ENCODE peak calls at places on chromosome 3, in five cellular contexts. One of them, this sample, is unnamed.

GRCh38 chr3:37540786-37541185 is 320.9 kb upstream of the CTDSPL start:
- DNase-seq in T-helper 9 cell: no peak
- DNase-seq in SK-N-DZ: no peak
- DNase-seq in Kasumi-1: no peak
- DNase-seq in mucosa of descending colon: no peak
- DNase-seq in this sample: no peak

GRCh38 chr3:127781411-127782001 is 40.8 kb downstream of the MGLL start:
- DNase-seq in T-helper 9 cell: no peak
- DNase-seq in Kasumi-1: no peak
- DNase-seq in mucosa of descending colon: no peak
- DNase-seq in SK-N-DZ: no peak
- DNase-seq in this sample: no peak

GRCh38 chr3:184524981-184525336 is 36.6 kb upstream of the EPHB3 start:
- DNase-seq in T-helper 9 cell: no peak
- DNase-seq in SK-N-DZ: no peak
- DNase-seq in mucosa of descending colon: no peak
- DNase-seq in Kasumi-1: peak; percentile 64
- DNase-seq in this sample: no peak

GRCh38 chr3:145820175-145820574 is 340.8 kb downstream of the PLOD2 start:
- DNase-seq in T-helper 9 cell: no peak
- DNase-seq in mucosa of descending colon: no peak
- DNase-seq in SK-N-DZ: no peak
- DNase-seq in Kasumi-1: no peak
- DNase-seq in this sample: no peak

GRCh38 chr3:57943525-57944312 is 64.5 kb upstream of the FLNB start:
- DNase-seq in mucosa of descending colon: no peak
- DNase-seq in SK-N-DZ: no peak
- DNase-seq in T-helper 9 cell: no peak
- DNase-seq in Kasumi-1: no peak
- DNase-seq in this sample: no peak

GRCh38 chr3:127291611-127292010 is 3.8 kb upstream of the PRR20G start:
- DNase-seq in Kasumi-1: no peak
- DNase-seq in mucosa of descending colon: no peak
- DNase-seq in SK-N-DZ: no peak
- DNase-seq in T-helper 9 cell: no peak
- DNase-seq in this sample: no peak

GRCh38 chr3:151795276-151795675 is 18.6 kb upstream of the AADAC start:
- DNase-seq in Kasumi-1: no peak
- DNase-seq in SK-N-DZ: no peak
- DNase-seq in mucosa of descending colon: no peak
- DNase-seq in T-helper 9 cell: no peak
- DNase-seq in this sample: no peak

GRCh38 chr3:102032491-102033383 is 183.4 kb downstream of the NFKBIZ start:
- DNase-seq in Kasumi-1: no peak
- DNase-seq in T-helper 9 cell: no peak
- DNase-seq in mucosa of descending colon: no peak
- DNase-seq in SK-N-DZ: no peak
- DNase-seq in this sample: no peak

GRCh38 chr3:127608362-127608718 is 10.1 kb downstream of the MCM2 start:
- DNase-seq in mucosa of descending colon: no peak
- DNase-seq in Kasumi-1: no peak
- DNase-seq in T-helper 9 cell: no peak
- DNase-seq in SK-N-DZ: no peak
- DNase-seq in this sample: no peak

GRCh38 chr3:149975919-149976318 is 5.2 kb upstream of the PFN2 start:
- DNase-seq in SK-N-DZ: no peak
- DNase-seq in Kasumi-1: peak; percentile 8
- DNase-seq in T-helper 9 cell: no peak
- DNase-seq in mucosa of descending colon: no peak
- DNase-seq in this sample: no peak

GRCh38 chr3:71684752-71685151 is 40.5 kb downstream of the EIF4E3 start:
- DNase-seq in Kasumi-1: no peak
- DNase-seq in T-helper 9 cell: no peak
- DNase-seq in mucosa of descending colon: no peak
- DNase-seq in SK-N-DZ: no peak
- DNase-seq in this sample: peak; percentile 7

GRCh38 chr3:8506611-8507061 is 5.0 kb downstream of the LMCD1 start:
- DNase-seq in Kasumi-1: no peak
- DNase-seq in T-helper 9 cell: no peak
- DNase-seq in SK-N-DZ: no peak
- DNase-seq in mucosa of descending colon: no peak
- DNase-seq in this sample: no peak

GRCh38 chr3:112639451-112640332 is 1.3 kb downstream of the CCDC80 start:
- DNase-seq in Kasumi-1: no peak
- DNase-seq in T-helper 9 cell: no peak
- DNase-seq in SK-N-DZ: no peak
- DNase-seq in mucosa of descending colon: no peak
- DNase-seq in this sample: no peak

GRCh38 chr3:81395739-81396138 is 365.7 kb downstream of the GBE1 start:
- DNase-seq in SK-N-DZ: peak; percentile 82
- DNase-seq in T-helper 9 cell: no peak
- DNase-seq in mucosa of descending colon: no peak
- DNase-seq in Kasumi-1: no peak
- DNase-seq in this sample: no peak

GRCh38 chr3:46918634-46919033 is 41.1 kb downstream of the PTH1R start:
- DNase-seq in mucosa of descending colon: no peak
- DNase-seq in Kasumi-1: no peak
- DNase-seq in SK-N-DZ: no peak
- DNase-seq in T-helper 9 cell: no peak
- DNase-seq in this sample: no peak

GRCh38 chr3:64575211-64575844 is 112.5 kb downstream of the ADAMTS9 start:
- DNase-seq in SK-N-DZ: peak; percentile 31
- DNase-seq in T-helper 9 cell: no peak
- DNase-seq in mucosa of descending colon: no peak
- DNase-seq in Kasumi-1: peak; percentile 19
- DNase-seq in this sample: no peak

GRCh38 chr3:30721314-30721634 is 114.9 kb downstream of the TGFBR2 start:
- DNase-seq in Kasumi-1: no peak
- DNase-seq in SK-N-DZ: no peak
- DNase-seq in mucosa of descending colon: no peak
- DNase-seq in T-helper 9 cell: no peak
- DNase-seq in this sample: no peak

GRCh38 chr3:69747511-69748248 is 8.4 kb downstream of the MITF start:
- DNase-seq in Kasumi-1: no peak
- DNase-seq in SK-N-DZ: no peak
- DNase-seq in mucosa of descending colon: no peak
- DNase-seq in T-helper 9 cell: no peak
- DNase-seq in this sample: no peak

GRCh38 chr3:138426211-138426610 is 8.2 kb upstream of the ESYT3 start:
- DNase-seq in SK-N-DZ: no peak
- DNase-seq in T-helper 9 cell: no peak
- DNase-seq in mucosa of descending colon: no peak
- DNase-seq in Kasumi-1: peak; percentile 34
- DNase-seq in this sample: no peak

GRCh38 chr3:147412491-147412916 is 3.3 kb downstream of the ZIC1 start:
- DNase-seq in mucosa of descending colon: no peak
- DNase-seq in Kasumi-1: no peak
- DNase-seq in T-helper 9 cell: no peak
- DNase-seq in SK-N-DZ: no peak
- DNase-seq in this sample: no peak

GRCh38 chr3:172536505-172536904 is 13.3 kb upstream of the TNFSF10 start:
- DNase-seq in Kasumi-1: no peak
- DNase-seq in T-helper 9 cell: no peak
- DNase-seq in SK-N-DZ: no peak
- DNase-seq in mucosa of descending colon: no peak
- DNase-seq in this sample: no peak

GRCh38 chr3:123350971-123351370 is 97.9 kb downstream of the ADCY5 start:
- DNase-seq in Kasumi-1: no peak
- DNase-seq in SK-N-DZ: no peak
- DNase-seq in mucosa of descending colon: no peak
- DNase-seq in T-helper 9 cell: no peak
- DNase-seq in this sample: no peak

GRCh38 chr3:54083901-54084300 is 38.5 kb upstream of the CACNA2D3 start:
- DNase-seq in mucosa of descending colon: no peak
- DNase-seq in SK-N-DZ: no peak
- DNase-seq in Kasumi-1: no peak
- DNase-seq in T-helper 9 cell: no peak
- DNase-seq in this sample: no peak

GRCh38 chr3:188926141-188926540 is 245.6 kb upstream of the TPRG1 start:
- DNase-seq in Kasumi-1: no peak
- DNase-seq in T-helper 9 cell: no peak
- DNase-seq in SK-N-DZ: no peak
- DNase-seq in mucosa of descending colon: no peak
- DNase-seq in this sample: no peak

GRCh38 chr3:11956781-11957180 is 47.4 kb upstream of the SYN2 start:
- DNase-seq in mucosa of descending colon: no peak
- DNase-seq in Kasumi-1: no peak
- DNase-seq in T-helper 9 cell: no peak
- DNase-seq in SK-N-DZ: no peak
- DNase-seq in this sample: no peak

GRCh38 chr3:51975857-51976549 is 1.1 kb downstream of the ABHD14A start:
- DNase-seq in Kasumi-1: no peak
- DNase-seq in mucosa of descending colon: peak; percentile 84
- DNase-seq in SK-N-DZ: peak; percentile 77
- DNase-seq in T-helper 9 cell: no peak
- DNase-seq in this sample: no peak

GRCh38 chr3:129533406-129533805 is 5.0 kb downstream of the RHO start:
- DNase-seq in T-helper 9 cell: no peak
- DNase-seq in SK-N-DZ: no peak
- DNase-seq in mucosa of descending colon: no peak
- DNase-seq in Kasumi-1: no peak
- DNase-seq in this sample: no peak

GRCh38 chr3:196168808-196169391 is 42.3 kb downstream of the ZDHHC19 start:
- DNase-seq in Kasumi-1: no peak
- DNase-seq in mucosa of descending colon: no peak
- DNase-seq in SK-N-DZ: no peak
- DNase-seq in T-helper 9 cell: no peak
- DNase-seq in this sample: no peak

GRCh38 chr3:164155386-164155785 is 922.9 kb downstream of the SI start:
- DNase-seq in T-helper 9 cell: no peak
- DNase-seq in Kasumi-1: peak; percentile 76
- DNase-seq in mucosa of descending colon: no peak
- DNase-seq in SK-N-DZ: no peak
- DNase-seq in this sample: peak; percentile 12

GRCh38 chr3:155026999-155027591 is 53.0 kb upstream of the MME start:
- DNase-seq in mucosa of descending colon: no peak
- DNase-seq in SK-N-DZ: no peak
- DNase-seq in Kasumi-1: peak; percentile 51
- DNase-seq in T-helper 9 cell: no peak
- DNase-seq in this sample: no peak

GRCh38 chr3:23203651-23204111 is 554 bp downstream of the UBE2E2 start:
- DNase-seq in Kasumi-1: peak; percentile 65
- DNase-seq in mucosa of descending colon: peak; percentile 49
- DNase-seq in T-helper 9 cell: no peak
- DNase-seq in SK-N-DZ: peak; percentile 37
- DNase-seq in this sample: no peak

GRCh38 chr3:157089455-157090221 is 70.3 kb downstream of the CCNL1 start:
- DNase-seq in mucosa of descending colon: peak; percentile 70
- DNase-seq in Kasumi-1: no peak
- DNase-seq in SK-N-DZ: peak; percentile 30
- DNase-seq in T-helper 9 cell: peak; percentile 17
- DNase-seq in this sample: no peak

GRCh38 chr3:13282986-13283876 is 136.9 kb downstream of the NUP210 start:
- DNase-seq in mucosa of descending colon: no peak
- DNase-seq in T-helper 9 cell: no peak
- DNase-seq in SK-N-DZ: no peak
- DNase-seq in Kasumi-1: peak; percentile 65
- DNase-seq in this sample: no peak

GRCh38 chr3:18018491-18019177 is 276.2 kb upstream of the TBC1D5 start:
- DNase-seq in mucosa of descending colon: no peak
- DNase-seq in SK-N-DZ: no peak
- DNase-seq in Kasumi-1: no peak
- DNase-seq in T-helper 9 cell: no peak
- DNase-seq in this sample: no peak

GRCh38 chr3:172666873-172667694 is 43.8 kb downstream of the NCEH1 start:
- DNase-seq in mucosa of descending colon: no peak
- DNase-seq in SK-N-DZ: peak; percentile 77
- DNase-seq in Kasumi-1: peak; percentile 86
- DNase-seq in T-helper 9 cell: peak; percentile 77
- DNase-seq in this sample: peak; percentile 17

GRCh38 chr3:70789878-70790277 is 477.4 kb upstream of the MDFIC2 start:
- DNase-seq in Kasumi-1: no peak
- DNase-seq in SK-N-DZ: no peak
- DNase-seq in mucosa of descending colon: no peak
- DNase-seq in T-helper 9 cell: no peak
- DNase-seq in this sample: no peak

GRCh38 chr3:154214320-154214719 is 93.1 kb downstream of the ARHGEF26 start:
- DNase-seq in Kasumi-1: no peak
- DNase-seq in SK-N-DZ: no peak
- DNase-seq in T-helper 9 cell: no peak
- DNase-seq in mucosa of descending colon: no peak
- DNase-seq in this sample: no peak